ENCODE peak calls at places on chromosomes 5 and 9, in six cellular contexts. S is endodermal cell, K is SK-N-SH, C is colonic mucosa, Q is psoas muscle, I is OCI-LY7. X is an unnamed sample.

GRCh38 chr9:131276891-131277672 is 772 bp upstream of the FAM78A start:
- DNase-seq in C (no peak), S (no peak), I (peak), Q (no peak), K (peak), X (no peak)

GRCh38 chr9:2729721-2730120 is 12.4 kb downstream of the KCNV2 start:
- DNase-seq in S (no peak), C (no peak), K (no peak), I (no peak), Q (no peak), X (no peak)

GRCh38 chr9:99169982-99170761 is 51.6 kb downstream of the ALG2 start:
- DNase-seq in I (no peak), Q (no peak), S (peak), K (peak), C (no peak), X (no peak)

GRCh38 chr5:19886123-19886921 is 101.7 kb downstream of the CDH18 start:
- DNase-seq in K (no peak), Q (no peak), S (no peak), I (no peak), C (no peak), X (peak)

GRCh38 chr9:108759399-108759798 is 96.4 kb downstream of the ACTL7B start:
- DNase-seq in Q (no peak), S (no peak), K (no peak), C (no peak), I (no peak), X (no peak)

GRCh38 chr5:96709152-96709821 is 47.1 kb downstream of the CAST start:
- DNase-seq in I (no peak), C (no peak), S (no peak), Q (no peak), K (no peak), X (peak)

GRCh38 chr9:135221951-135222631 is 134.6 kb downstream of the OLFM1 start:
- DNase-seq in I (peak), S (peak), Q (no peak), C (no peak), K (peak), X (no peak)

GRCh38 chr9:75027187-75028107 is 646 bp downstream of the CARNMT1 start:
- DNase-seq in C (peak), K (peak), Q (peak), I (peak), S (no peak), X (no peak)

GRCh38 chr5:155773680-155774079 is 553.3 kb upstream of the SGCD start:
- DNase-seq in K (no peak), I (no peak), Q (no peak), C (no peak), S (no peak), X (no peak)

GRCh38 chr9:100219347-100219746 is 120.3 kb downstream of the INVS start:
- DNase-seq in S (no peak), K (no peak), C (no peak), I (no peak), Q (no peak), X (no peak)

GRCh38 chr9:130629443-130630090 is 34.8 kb upstream of the PRDM12 start:
- DNase-seq in K (no peak), S (peak), I (no peak), Q (no peak), C (no peak), X (no peak)

GRCh38 chr5:172319708-172320441 is 36.3 kb upstream of the UBTD2 start:
- DNase-seq in S (peak), K (no peak), C (no peak), I (no peak), Q (no peak), X (no peak)

GRCh38 chr9:109046346-109046745 is 33.0 kb upstream of the CTNNAL1 start:
- DNase-seq in C (no peak), Q (no peak), K (no peak), S (no peak), I (no peak), X (no peak)

GRCh38 chr9:71646131-71646530 is 122.2 kb downstream of the CEMIP2 start:
- DNase-seq in C (no peak), I (no peak), S (no peak), Q (no peak), K (no peak), X (no peak)
- H3K4me3 ChIP-seq in C (no peak), I (no peak), S (no peak), Q (no peak), K (no peak), X (no peak)

GRCh38 chr5:140785905-140786686 is at the start of gene PCDHA1:
- DNase-seq in Q (no peak), S (no peak), C (no peak), I (peak), K (peak), X (no peak)
- TF ChIP-seq CTCF in Q (no peak), S (peak), C (no peak), I (peak), K (peak), X (no peak)

DNA sequence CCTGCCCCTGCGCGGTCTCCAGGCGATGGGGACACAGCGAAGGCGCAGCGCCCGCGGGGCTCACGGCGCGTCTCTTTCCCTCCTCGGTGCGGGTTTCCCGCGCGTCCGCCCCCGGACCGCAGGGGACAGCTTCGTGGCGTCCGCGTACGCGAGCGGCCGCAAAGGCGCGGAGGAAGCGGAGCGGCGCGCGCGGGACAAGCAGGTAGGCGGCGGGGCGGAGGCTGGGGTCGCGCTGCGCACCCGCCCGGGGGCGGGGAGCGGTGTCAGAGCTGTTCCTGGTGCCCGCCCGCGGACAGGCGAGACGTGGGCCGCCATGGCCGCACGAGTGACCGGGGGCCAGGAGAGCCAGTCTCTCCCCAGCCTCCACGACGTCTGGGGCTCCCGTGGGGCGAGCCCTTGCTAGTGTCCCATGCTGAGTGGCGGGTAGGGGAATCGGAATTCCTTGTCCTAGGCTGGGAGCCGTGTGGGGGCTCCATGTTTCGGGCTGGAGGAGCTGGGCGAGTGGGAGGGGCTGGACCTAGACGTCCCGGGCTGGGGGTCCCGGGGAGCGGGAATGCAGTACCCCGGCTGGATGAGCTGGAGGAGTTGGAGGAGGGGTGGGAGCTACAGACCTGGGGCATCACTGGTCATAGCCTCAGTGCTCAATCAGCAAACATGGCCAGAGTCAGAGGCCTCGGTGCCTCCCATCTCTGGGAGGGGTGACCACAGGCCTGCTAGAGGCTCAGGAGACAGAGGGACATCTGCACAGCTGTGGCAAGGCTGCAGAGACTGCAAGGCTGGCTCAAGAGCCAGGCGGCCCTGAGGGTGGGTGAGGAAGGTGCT is 968 bp downstream of the NKD2 start:
- DNase-seq in S (no peak), K (no peak), I (no peak), C (no peak), Q (peak), X (no peak)
- H3K4me3 ChIP-seq in S (peak), K (no peak), I (no peak), C (peak), Q (peak), X (peak)

GRCh38 chr5:94403483-94403882 is 214.9 kb downstream of the KIAA0825 start:
- DNase-seq in S (no peak), I (no peak), C (no peak), Q (no peak), K (no peak), X (no peak)

GRCh38 chr5:94396687-94397086 is 221.7 kb downstream of the KIAA0825 start:
- DNase-seq in K (no peak), Q (no peak), I (no peak), C (no peak), S (no peak), X (no peak)

GRCh38 chr5:94397508-94397907 is 220.9 kb downstream of the KIAA0825 start:
- DNase-seq in K (no peak), I (peak), S (no peak), Q (no peak), C (no peak), X (no peak)

GRCh38 chr5:94407023-94407422 is 211.4 kb downstream of the KIAA0825 start:
- DNase-seq in K (no peak), S (no peak), Q (no peak), I (no peak), C (no peak), X (no peak)

GRCh38 chr5:94402096-94402495 is 216.3 kb downstream of the KIAA0825 start:
- DNase-seq in I (no peak), Q (no peak), S (no peak), C (no peak), K (no peak), X (no peak)
- TF ChIP-seq CTCF in I (no peak), Q (no peak), S (no peak), C (no peak), K (no peak), X (no peak)

GRCh38 chr9:95018099-95018927 is 291.8 kb downstream of the AOPEP start:
- DNase-seq in Q (peak), K (no peak), C (no peak), S (no peak), I (no peak), X (peak)
- H3K4me3 ChIP-seq in Q (peak), K (no peak), C (no peak), S (no peak), I (no peak), X (no peak)

DNA sequence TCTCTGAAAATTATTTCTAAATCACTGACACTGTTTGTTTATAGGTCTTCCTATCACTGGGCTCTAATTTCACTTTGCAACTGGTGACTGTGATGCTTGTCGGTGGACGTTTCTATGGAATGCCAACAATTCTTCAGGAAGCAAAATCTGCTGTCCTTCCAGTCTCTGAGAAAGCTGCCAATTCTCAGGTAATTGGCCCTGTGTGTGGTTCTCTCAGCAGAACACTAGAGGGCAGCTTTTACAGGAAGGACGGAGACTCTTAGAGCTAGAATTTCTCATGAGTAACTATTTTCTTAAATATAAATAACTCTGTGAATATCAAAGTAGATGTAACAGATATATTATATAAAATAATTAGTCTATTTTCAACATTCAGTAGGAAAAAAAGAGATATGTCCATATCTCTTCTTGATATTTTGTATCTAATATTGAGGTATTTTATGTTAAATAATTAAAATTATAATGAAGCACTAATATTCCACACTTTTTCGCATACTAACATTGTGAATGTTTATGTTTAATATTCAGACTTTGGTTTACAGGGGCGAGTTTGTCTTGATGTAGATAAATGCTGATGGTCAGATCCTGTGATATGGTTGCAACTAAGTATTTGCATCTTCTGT is 244.2 kb downstream of the ADGRV1 start:
- DNase-seq in C (peak), I (peak), K (peak), Q (no peak), S (peak), X (peak)
- TF ChIP-seq CTCF in C (peak), I (peak), K (peak), Q (peak), S (peak), X (peak)

DNA sequence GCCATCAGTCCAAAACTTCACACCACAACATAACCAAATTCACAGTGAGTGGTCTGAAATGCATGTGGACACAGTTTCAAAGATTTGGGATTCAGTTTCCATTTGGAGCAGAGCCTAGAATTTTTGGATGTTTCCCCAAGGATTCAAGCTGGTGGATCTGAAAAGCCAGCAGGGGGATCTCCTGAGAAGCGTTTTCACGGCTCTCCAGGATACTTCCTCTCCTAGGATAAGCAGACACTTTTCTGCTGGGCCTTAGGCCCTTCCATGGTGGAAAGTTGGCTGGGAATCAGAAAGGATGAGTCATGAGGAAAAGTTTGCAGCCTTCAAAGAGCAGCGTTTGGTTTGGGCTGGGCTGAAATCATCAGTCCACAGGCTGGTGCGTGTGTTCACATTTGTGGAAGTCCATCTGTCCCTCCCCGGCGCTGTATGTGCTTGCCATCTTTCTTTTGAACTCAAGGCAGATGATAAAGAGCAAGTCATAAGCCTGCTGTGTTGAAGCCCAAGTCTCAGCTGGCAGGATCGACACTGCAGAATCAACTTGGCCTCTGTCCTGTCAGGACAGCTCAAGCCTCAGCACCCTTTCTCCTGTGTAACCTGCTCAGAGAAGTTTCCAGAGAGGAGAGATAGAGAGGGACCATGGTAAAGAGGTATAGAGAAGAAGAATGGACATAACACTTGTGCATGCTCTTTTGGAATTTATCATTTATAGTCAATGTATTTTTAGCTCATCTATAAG is 152.6 kb upstream of the MSX2 start:
- DNase-seq in S (peak), Q (peak), K (peak), I (no peak), C (peak), X (peak)
- H3K4me3 ChIP-seq in S (no peak), Q (no peak), K (no peak), I (no peak), C (no peak), X (no peak)

GRCh38 chr5:143964919-143965318 is 153.0 kb downstream of the HMHB1 start:
- DNase-seq in C (no peak), K (no peak), I (no peak), Q (no peak), S (no peak), X (no peak)

GRCh38 chr5:143966280-143966679 is 154.3 kb downstream of the HMHB1 start:
- DNase-seq in S (no peak), I (no peak), K (no peak), Q (no peak), C (no peak), X (no peak)

GRCh38 chr5:143972068-143972467 is 160.1 kb downstream of the HMHB1 start:
- DNase-seq in S (no peak), K (no peak), C (no peak), I (no peak), Q (no peak), X (no peak)

DNA sequence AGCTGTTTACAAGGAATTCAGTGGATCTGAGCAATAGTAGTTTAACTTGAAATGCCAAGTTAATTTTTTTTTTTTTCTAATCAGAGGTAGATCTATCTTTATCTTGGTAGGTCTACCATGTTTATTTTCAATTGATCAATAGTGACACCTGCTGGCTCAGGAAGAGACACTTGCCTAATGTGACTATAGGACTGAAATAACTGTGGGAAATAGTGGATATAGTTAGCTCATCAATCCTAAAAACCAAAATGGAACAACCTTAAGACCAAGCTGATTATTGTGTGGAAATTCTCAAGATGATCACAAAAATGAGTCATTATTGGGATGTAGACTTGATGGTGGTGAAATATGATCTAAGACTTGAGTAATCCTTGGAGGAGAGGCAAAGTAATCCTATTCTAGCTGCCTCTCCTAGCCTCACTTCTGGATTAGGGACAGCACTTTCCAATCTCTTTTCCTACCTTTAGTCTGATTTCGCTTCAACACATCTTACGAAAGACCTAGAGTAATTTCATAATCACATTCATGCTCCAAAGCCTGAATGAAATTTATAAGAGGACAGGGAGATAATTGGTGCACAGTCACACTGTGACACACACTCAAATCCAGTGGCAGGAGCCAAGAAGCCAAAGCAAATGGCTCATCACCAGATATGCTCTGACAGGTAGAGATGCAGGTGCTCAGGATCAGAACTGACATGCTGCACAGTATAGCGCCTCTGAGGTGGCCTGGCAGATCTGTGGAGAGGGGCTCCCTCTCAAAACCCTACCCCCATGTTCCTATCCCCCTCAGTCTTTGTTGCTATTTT is 156.3 kb downstream of the HMHB1 start:
- DNase-seq in C (peak), I (peak), K (peak), S (no peak), Q (no peak), X (peak)
- TF ChIP-seq CTCF in C (peak), I (peak), K (peak), S (peak), Q (peak), X (peak)

GRCh38 chr9:21357479-21358290 is 7.0 kb upstream of the IFNA6 start:
- DNase-seq in S (no peak), Q (no peak), K (no peak), C (no peak), I (no peak), X (no peak)
- H3K4me3 ChIP-seq in S (no peak), Q (no peak), K (peak), C (no peak), I (no peak), X (no peak)